ENCODE peak calls at places on chromosome 7, in four cellular contexts. One of them, this sample, is unnamed.

GRCh38 chr7:30933124-30933893 is 21.7 kb downstream of the AQP1 start:
- DNase-seq in AG09319: no peak
- DNase-seq in NCI-H187: no peak
- DNase-seq in HTR-8/SVneo: no peak
- DNase-seq in this sample: no peak

GRCh38 chr7:69927461-69927860 is 329.2 kb downstream of the AUTS2 start:
- DNase-seq in HTR-8/SVneo: no peak
- DNase-seq in NCI-H187: no peak
- DNase-seq in AG09319: no peak
- DNase-seq in this sample: no peak

GRCh38 chr7:473211-473734 is 46.4 kb downstream of the PDGFA start:
- DNase-seq in HTR-8/SVneo: no peak
- DNase-seq in AG09319: no peak
- DNase-seq in NCI-H187: no peak
- DNase-seq in this sample: no peak

GRCh38 chr7:77348371-77348813 is 67.8 kb downstream of the GSAP start:
- DNase-seq in AG09319: no peak
- DNase-seq in HTR-8/SVneo: peak; percentile 12
- DNase-seq in NCI-H187: no peak
- DNase-seq in this sample: no peak

GRCh38 chr7:4962872-4963775 is 4.1 kb upstream of the MMD2 start:
- DNase-seq in NCI-H187: no peak
- DNase-seq in HTR-8/SVneo: no peak
- DNase-seq in AG09319: no peak
- DNase-seq in this sample: no peak

GRCh38 chr7:39073432-39073831 is 95.7 kb downstream of the POU6F2 start:
- DNase-seq in NCI-H187: no peak
- DNase-seq in AG09319: no peak
- DNase-seq in HTR-8/SVneo: no peak
- DNase-seq in this sample: no peak

GRCh38 chr7:30751696-30752273 is at the start of gene INMT:
- DNase-seq in AG09319: no peak
- DNase-seq in NCI-H187: no peak
- DNase-seq in HTR-8/SVneo: no peak
- DNase-seq in this sample: no peak

GRCh38 chr7:30911561-30911969 is at the start of gene AQP1:
- DNase-seq in AG09319: no peak
- DNase-seq in HTR-8/SVneo: no peak
- DNase-seq in NCI-H187: no peak
- DNase-seq in this sample: no peak

GRCh38 chr7:129203050-129203741 is 14.8 kb downstream of the SMO start:
- DNase-seq in AG09319: no peak
- DNase-seq in NCI-H187: no peak
- DNase-seq in HTR-8/SVneo: no peak
- DNase-seq in this sample: no peak

GRCh38 chr7:84529480-84530205 is 335.1 kb upstream of the SEMA3A start:
- DNase-seq in HTR-8/SVneo: peak; percentile 3
- DNase-seq in AG09319: peak; percentile 94
- DNase-seq in NCI-H187: peak; percentile 8
- DNase-seq in this sample: peak; percentile 81

GRCh38 chr7:12490941-12491340 is 79.6 kb upstream of the SCIN start:
- DNase-seq in AG09319: no peak
- DNase-seq in HTR-8/SVneo: no peak
- DNase-seq in NCI-H187: no peak
- DNase-seq in this sample: no peak

GRCh38 chr7:31104361-31105255 is 52.5 kb downstream of the ADCYAP1R1 start:
- DNase-seq in AG09319: no peak
- DNase-seq in NCI-H187: no peak
- DNase-seq in HTR-8/SVneo: no peak
- DNase-seq in this sample: no peak

GRCh38 chr7:36658603-36659516 is 65.4 kb downstream of the AOAH start:
- DNase-seq in AG09319: peak; percentile 53
- DNase-seq in NCI-H187: no peak
- DNase-seq in HTR-8/SVneo: peak; percentile 56
- DNase-seq in this sample: peak; percentile 84

GRCh38 chr7:92813390-92814024 is 22.9 kb downstream of the CDK6 start:
- DNase-seq in AG09319: no peak
- DNase-seq in HTR-8/SVneo: no peak
- DNase-seq in NCI-H187: no peak
- DNase-seq in this sample: no peak

GRCh38 chr7:157152391-157152937 is 13.7 kb downstream of the UBE3C start:
- DNase-seq in NCI-H187: no peak
- DNase-seq in AG09319: no peak
- DNase-seq in HTR-8/SVneo: no peak
- DNase-seq in this sample: no peak

GRCh38 chr7:1113548-1113885 is 25.6 kb downstream of the GPER1 start:
- DNase-seq in NCI-H187: no peak
- DNase-seq in HTR-8/SVneo: no peak
- DNase-seq in AG09319: no peak
- DNase-seq in this sample: no peak

GRCh38 chr7:39372383-39372782 is 193.8 kb upstream of the YAE1 start:
- DNase-seq in AG09319: no peak
- DNase-seq in NCI-H187: no peak
- DNase-seq in HTR-8/SVneo: no peak
- DNase-seq in this sample: no peak

GRCh38 chr7:128410092-128410665 is 397 bp upstream of the IMPDH1 start:
- DNase-seq in AG09319: peak; percentile 34
- DNase-seq in HTR-8/SVneo: no peak
- DNase-seq in NCI-H187: no peak
- DNase-seq in this sample: peak; percentile 86

GRCh38 chr7:141362580-141363435 is 188.4 kb upstream of the AGK start:
- DNase-seq in HTR-8/SVneo: peak; percentile 72
- DNase-seq in NCI-H187: no peak
- DNase-seq in AG09319: no peak
- DNase-seq in this sample: peak; percentile 22

GRCh38 chr7:95011156-95011928 is 103.9 kb downstream of the PPP1R9A start:
- DNase-seq in AG09319: peak; percentile 1
- DNase-seq in HTR-8/SVneo: no peak
- DNase-seq in NCI-H187: no peak
- DNase-seq in this sample: no peak

GRCh38 chr7:28835800-28836199 is 122.3 kb downstream of the TRIL start:
- DNase-seq in AG09319: no peak
- DNase-seq in NCI-H187: no peak
- DNase-seq in HTR-8/SVneo: no peak
- DNase-seq in this sample: no peak

GRCh38 chr7:5670173-5670933 is 111.1 kb downstream of the RNF216 start:
- DNase-seq in AG09319: no peak
- DNase-seq in HTR-8/SVneo: no peak
- DNase-seq in NCI-H187: no peak
- DNase-seq in this sample: no peak

GRCh38 chr7:14184292-14184864 is 194.9 kb upstream of the ETV1 start:
- DNase-seq in HTR-8/SVneo: no peak
- DNase-seq in NCI-H187: no peak
- DNase-seq in AG09319: no peak
- DNase-seq in this sample: peak; percentile 4

GRCh38 chr7:46115410-46115809 is 194.3 kb upstream of the IGFBP3 start:
- DNase-seq in AG09319: no peak
- DNase-seq in NCI-H187: no peak
- DNase-seq in HTR-8/SVneo: no peak
- DNase-seq in this sample: no peak

GRCh38 chr7:151641587-151641986 is 121.9 kb upstream of the RHEB start:
- DNase-seq in HTR-8/SVneo: no peak
- DNase-seq in AG09319: no peak
- DNase-seq in NCI-H187: no peak
- DNase-seq in this sample: no peak

GRCh38 chr7:14888904-14889482 is 13.6 kb downstream of the DGKB start:
- DNase-seq in NCI-H187: no peak
- DNase-seq in HTR-8/SVneo: no peak
- DNase-seq in AG09319: no peak
- DNase-seq in this sample: no peak